ENCODE peak calls at places on chromosomes 6 and 20, in seven cellular contexts. K is gastrocnemius medialis, C is spleen, W is left ventricle myocardium inferior, G is psoas muscle, Y is Peyer's patch, I is pancreas. L is an unnamed sample.

GRCh38 chr6:113120214-113120576 is 737.0 kb upstream of the MARCKS start:
- DNase-seq in K (no peak), C (no peak), W (no peak), G (no peak), Y (no peak), I (no peak), L (no peak)

GRCh38 chr6:30075094-30075986 is at the start of gene RNF39:
- DNase-seq in K (no peak), C (no peak), W (no peak), G (no peak), Y (peak; percentile 58), I (no peak), L (no peak)

GRCh38 chr6:157274471-157275226 is 48.7 kb downstream of the TMEM242 start:
- DNase-seq in K (peak; percentile 55), C (peak; percentile 97), W (peak; percentile 74), G (peak; percentile 77), Y (peak; percentile 94), I (peak; percentile 54), L (peak; percentile 78)

GRCh38 chr20:25495189-25495824 is 87.8 kb downstream of the GINS1 start:
- DNase-seq in K (no peak), C (no peak), W (no peak), G (no peak), Y (no peak), I (no peak), L (peak; percentile 75)

GRCh38 chr6:71589254-71589653 is 297.1 kb upstream of the RIMS1 start:
- DNase-seq in K (no peak), C (no peak), W (no peak), G (no peak), Y (no peak), I (no peak), L (no peak)

GRCh38 chr20:47348539-47349142 is 7.9 kb downstream of the ZMYND8 start:
- DNase-seq in K (no peak), C (no peak), W (no peak), G (no peak), Y (no peak), I (no peak), L (no peak)

GRCh38 chr6:136983692-136984091 is 61.1 kb downstream of the IL20RA start:
- DNase-seq in K (no peak), C (no peak), W (no peak), G (no peak), Y (no peak), I (no peak), L (no peak)

GRCh38 chr20:1434571-1435336 is 31.9 kb downstream of the NSFL1C start:
- DNase-seq in K (peak; percentile 30), C (no peak), W (no peak), G (no peak), Y (peak; percentile 86), I (peak; percentile 30), L (no peak)

GRCh38 chr6:154404791-154405400 is 48.3 kb upstream of the IPCEF1 start:
- DNase-seq in K (no peak), C (no peak), W (no peak), G (no peak), Y (no peak), I (no peak), L (no peak)

GRCh38 chr20:19692685-19693119 is 65.4 kb upstream of the RIN2 start:
- DNase-seq in K (peak; percentile 39), C (peak; percentile 87), W (peak; percentile 63), G (peak; percentile 60), Y (peak; percentile 84), I (peak; percentile 30), L (peak; percentile 90)

GRCh38 chr20:10445758-10446157 is 10.7 kb downstream of the SLX4IP start:
- DNase-seq in K (no peak), C (no peak), W (no peak), G (no peak), Y (no peak), I (no peak), L (no peak)

GRCh38 chr6:105326838-105327745 is 75.8 kb downstream of the PREP start:
- DNase-seq in K (peak; percentile 85), C (no peak), W (no peak), G (peak; percentile 22), Y (no peak), I (no peak), L (no peak)

GRCh38 chr6:84399003-84399402 is 171.6 kb upstream of the CEP162 start:
- DNase-seq in K (no peak), C (no peak), W (no peak), G (no peak), Y (no peak), I (no peak), L (no peak)

GRCh38 chr6:26268659-26269402 is 96.2 kb upstream of the BTN3A2 start:
- DNase-seq in K (no peak), C (no peak), W (no peak), G (no peak), Y (peak; percentile 82), I (no peak), L (no peak)

GRCh38 chr6:147213772-147214171 is 9.6 kb downstream of the STXBP5 start:
- DNase-seq in K (no peak), C (no peak), W (no peak), G (no peak), Y (no peak), I (no peak), L (no peak)

GRCh38 chr20:15076785-15077184 is 739.4 kb upstream of the FLRT3 start:
- DNase-seq in K (no peak), C (no peak), W (no peak), G (no peak), Y (no peak), I (no peak), L (no peak)

GRCh38 chr20:40797425-40797824 is 108.4 kb upstream of the MAFB start:
- DNase-seq in K (no peak), C (no peak), W (no peak), G (no peak), Y (no peak), I (no peak), L (no peak)

GRCh38 chr6:42978487-42978792 is 541 bp downstream of the PEX6 start:
- DNase-seq in K (peak; percentile 62), C (peak; percentile 90), W (peak; percentile 25), G (peak; percentile 69), Y (peak; percentile 68), I (no peak), L (peak; percentile 80)

GRCh38 chr20:275791-276190 is 14.8 kb downstream of the C20orf96 start:
- DNase-seq in K (no peak), C (no peak), W (no peak), G (no peak), Y (peak; percentile 10), I (peak; percentile 3), L (no peak)

GRCh38 chr6:26342106-26342999 is 22.6 kb upstream of the BTN3A2 start:
- DNase-seq in K (no peak), C (no peak), W (no peak), G (no peak), Y (no peak), I (no peak), L (no peak)

GRCh38 chr6:148440877-148441453 is 98.3 kb downstream of the SASH1 start:
- DNase-seq in K (peak; percentile 46), C (no peak), W (peak; percentile 68), G (peak; percentile 76), Y (peak; percentile 53), I (no peak), L (peak; percentile 90)

GRCh38 chr20:49545572-49545971 is 22.4 kb downstream of the PTGIS start:
- DNase-seq in K (no peak), C (no peak), W (no peak), G (no peak), Y (no peak), I (no peak), L (no peak)

DNA sequence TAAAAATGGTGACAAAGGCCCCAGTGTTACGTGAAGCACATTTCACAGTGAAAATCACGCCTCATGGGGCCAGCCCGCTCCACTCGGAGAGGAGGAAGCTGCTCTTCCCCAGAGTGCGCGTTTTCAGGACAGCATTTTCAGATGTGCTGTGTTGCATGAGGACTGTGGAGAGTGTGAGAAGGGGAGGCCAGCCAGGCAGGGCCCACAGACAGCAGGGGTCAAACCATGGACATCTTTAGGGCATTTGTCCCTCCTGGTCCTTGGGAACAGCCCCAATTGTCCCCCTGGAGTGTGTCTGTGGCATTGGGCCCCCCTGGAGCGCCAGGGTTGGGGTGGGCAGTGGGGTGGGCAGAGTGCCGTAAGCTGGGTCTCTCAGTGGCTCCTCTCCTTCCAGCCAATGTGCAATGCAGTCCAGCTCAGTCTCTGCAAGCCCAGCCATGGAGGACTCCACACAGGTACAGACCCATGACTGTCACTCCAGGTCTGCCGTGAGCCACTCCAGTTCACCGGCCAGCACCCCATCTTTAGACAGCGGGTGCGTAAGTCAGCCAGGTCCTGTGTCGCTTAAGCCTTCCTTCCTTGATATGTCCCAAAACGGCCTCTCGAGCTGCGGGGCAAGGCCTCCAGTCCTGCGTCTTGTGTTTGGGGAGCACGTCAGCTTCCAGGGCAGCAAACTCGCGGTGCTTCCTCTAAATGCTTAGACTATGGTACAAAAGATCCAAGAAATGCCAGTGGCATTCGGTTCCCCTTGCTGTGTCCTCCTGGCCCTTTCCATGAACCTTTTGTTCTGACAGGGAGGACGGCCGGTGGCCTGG is 159.3 kb upstream of the AFDN start:
- DNase-seq in K (no peak), C (peak; percentile 57), W (no peak), G (no peak), Y (no peak), I (no peak), L (peak; percentile 30)
- H3K9me3 ChIP-seq in K (no peaks in the 10 kb centered on the region), C (no peaks in the 10 kb centered on the region), W (no peaks in the 10 kb centered on the region), G (no peaks in the 10 kb centered on the region), Y (no peaks in the 10 kb centered on the region), I (no peaks in the 10 kb centered on the region), L (no peaks in the 10 kb centered on the region)

DNA sequence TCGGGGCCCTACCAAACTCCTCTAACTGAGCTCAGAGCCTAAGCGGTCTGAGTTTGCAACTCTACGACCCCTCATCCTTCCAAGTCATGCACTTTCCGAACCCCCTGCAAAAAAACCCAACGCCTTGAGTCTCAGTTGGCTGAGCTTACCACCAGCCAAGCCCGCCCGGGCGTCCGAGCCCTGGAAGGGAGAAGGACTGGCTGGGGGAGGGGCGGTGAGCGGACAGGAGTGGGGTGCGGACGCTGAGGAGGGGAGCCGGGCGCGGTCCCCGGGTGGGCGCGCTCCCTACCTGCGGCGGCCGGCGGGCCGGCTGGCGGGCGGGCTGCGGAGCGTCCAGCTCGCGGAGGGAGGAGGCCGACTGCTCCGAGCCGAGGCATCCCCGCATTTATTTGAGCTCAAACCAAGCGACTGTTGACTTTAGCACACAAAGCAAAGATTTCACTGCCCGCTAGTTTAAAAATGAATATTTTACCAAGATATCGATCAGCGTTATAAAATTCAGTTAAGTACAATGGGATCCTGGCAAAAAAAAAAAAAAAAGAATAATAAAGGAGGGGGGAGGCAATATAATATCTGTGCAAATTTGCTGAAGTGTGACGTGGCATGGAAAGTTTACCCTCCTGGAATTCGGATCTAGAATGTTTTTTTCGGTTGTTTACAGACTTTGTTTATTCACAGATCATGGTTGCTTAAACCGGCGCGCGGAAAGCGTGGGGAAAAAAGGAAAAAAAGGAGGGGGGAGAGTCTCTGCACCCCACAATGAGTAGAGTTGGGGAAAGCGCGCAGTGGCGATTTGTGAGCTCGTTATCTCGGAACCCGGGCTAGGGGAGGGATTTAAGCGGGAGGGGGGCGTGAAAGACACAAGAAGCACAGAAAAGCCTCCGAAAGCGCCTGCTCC is 5.9 kb downstream of the FOXA2 start:
- DNase-seq in K (no peak), C (no peak), W (no peak), G (no peak), Y (no peak), I (peak; percentile 72), L (no peak)
- H3K9me3 ChIP-seq in K (no peaks in the 10 kb centered on the region), C (no peaks in the 10 kb centered on the region), W (no peaks in the 10 kb centered on the region), G (no peaks in the 10 kb centered on the region), Y (no peaks in the 10 kb centered on the region), I (no peaks in the 10 kb centered on the region), L (no peaks in the 10 kb centered on the region)

GRCh38 chr6:170096803-170097504 is 193.9 kb downstream of the DLL1 start:
- DNase-seq in K (peak; percentile 2), C (no peak), W (no peak), G (no peak), Y (peak; percentile 32), I (peak; percentile 9), L (peak; percentile 42)
- H3K9me3 ChIP-seq in K (no peaks in the 10 kb centered on the region), C (no peaks in the 10 kb centered on the region), W (no peaks in the 10 kb centered on the region), G (no peaks in the 10 kb centered on the region), Y (no peaks in the 10 kb centered on the region), I (no peaks in the 10 kb centered on the region), L (no peaks in the 10 kb centered on the region)

GRCh38 chr20:29086938-29087337 is 2170.5 kb upstream of the DEFB115 start:
- DNase-seq in K (no peak), C (peak; percentile 33), W (no peak), G (no peak), Y (no peak), I (no peak), L (no peak)
- H3K9me3 ChIP-seq in K (no peaks in the 10 kb centered on the region), C (no peaks in the 10 kb centered on the region), W (peaks cover 3% of the 10 kb centered on the region), G (no peaks in the 10 kb centered on the region), Y (no peaks in the 10 kb centered on the region), I (no peaks in the 10 kb centered on the region), L (peaks cover 1% of the 10 kb centered on the region)